ENCODE peak calls at places on chromosomes 3 and 15, in six cellular contexts. B is uterus, M is Peyer's patch, A is transverse colon, C is body of pancreas, R is ovary. Y is an unnamed sample.
A peak's percentile ranks its signal among the peaks of the same experiment; 100 is the strongest.

GRCh38 chr3:112407214-112407887 is 74.4 kb downstream of the CD200 start:
- DNase-seq in A (peak; percentile 48), M (no peak), R (no peak), C (no peak), B (no peak), Y (no peak)

GRCh38 chr15:42014406-42014805 is 6.4 kb downstream of the PLA2G4E start:
- DNase-seq in B (no peak), R (no peak), M (no peak), C (no peak), A (no peak), Y (no peak)

GRCh38 chr3:186095584-186096061 is 13.3 kb downstream of the ETV5 start:
- DNase-seq in R (no peak), B (no peak), C (no peak), M (peak; percentile 74), A (no peak), Y (no peak)

GRCh38 chr3:177381070-177381469 is 183.8 kb upstream of the TBL1XR1 start:
- DNase-seq in C (no peak), R (no peak), B (no peak), A (no peak), M (no peak), Y (no peak)

GRCh38 chr3:57559526-57559925 is 3.5 kb downstream of the PDE12 start:
- DNase-seq in B (no peak), M (no peak), C (no peak), R (no peak), A (no peak), Y (no peak)

GRCh38 chr3:135311699-135312098 is 516.6 kb downstream of the EPHB1 start:
- DNase-seq in C (no peak), A (no peak), R (no peak), M (no peak), B (no peak), Y (no peak)

GRCh38 chr3:187841552-187841951 is 96.3 kb upstream of the BCL6 start:
- DNase-seq in R (no peak), A (no peak), C (no peak), M (no peak), B (no peak), Y (no peak)

GRCh38 chr3:29144361-29144760 is 136.5 kb upstream of the RBMS3 start:
- DNase-seq in B (no peak), C (no peak), A (no peak), R (no peak), M (no peak), Y (no peak)

GRCh38 chr15:100189849-100190248 is 151.9 kb downstream of the ADAMTS17 start:
- DNase-seq in R (no peak), M (peak; percentile 28), C (no peak), A (no peak), B (no peak), Y (no peak)

GRCh38 chr15:51229907-51230328 is 108.5 kb downstream of the CYP19A1 start:
- DNase-seq in C (no peak), M (no peak), B (no peak), R (no peak), A (no peak), Y (no peak)

GRCh38 chr3:101803152-101803782 is 24.3 kb downstream of the NXPE3 start:
- DNase-seq in C (peak; percentile 51), A (peak; percentile 51), R (peak; percentile 63), M (no peak), B (no peak), Y (no peak)

DNA sequence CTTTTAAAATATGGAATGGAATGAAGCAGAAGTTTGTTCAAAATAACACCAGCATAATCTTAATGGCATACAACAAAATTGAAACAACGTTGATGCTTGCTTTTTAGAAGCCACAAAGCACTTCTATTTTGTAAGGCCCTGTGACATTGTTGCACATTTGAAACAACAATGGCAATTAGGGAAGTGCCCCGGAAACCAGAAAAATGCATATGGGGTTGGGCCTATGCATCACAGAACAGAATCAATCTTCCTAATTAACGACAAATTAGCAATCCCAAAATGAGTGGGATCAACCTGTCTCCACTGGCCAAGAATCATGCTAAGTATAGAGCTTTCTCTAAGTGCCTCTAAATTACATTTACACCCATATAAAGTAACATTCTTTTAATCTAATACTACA is 168.9 kb downstream of the MEIS2 start:
- DNase-seq in M (no peak), B (no peak), C (no peak), A (no peak), R (no peak), Y (no peak)
- TF ChIP-seq POLR2A in M (no peak), B (no peak), C (no peak), A (no peak), R (no peak), Y (no peak)

GRCh38 chr3:128492353-128493220 is at the start of gene GATA2:
- DNase-seq in C (peak; percentile 70), M (peak; percentile 55), R (no peak), B (peak; percentile 66), A (no peak), Y (peak; percentile 74)
- TF ChIP-seq POLR2A in C (peak; percentile 63), M (no peak), R (no peak), B (no peak), A (no peak), Y (no peak)

GRCh38 chr3:138946554-138947302 is at the start of the genes FOXL2 and FOXL2NB:
- DNase-seq in A (no peak), M (no peak), C (no peak), B (peak; percentile 67), R (peak; percentile 96), Y (no peak)
- TF ChIP-seq POLR2A in A (no peak), M (no peak), C (no peak), B (peak; percentile 30), R (peak; percentile 85), Y (no peak)

GRCh38 chr3:31244929-31245817 is 287.6 kb upstream of the STT3B start:
- DNase-seq in A (no peak), C (no peak), R (no peak), B (no peak), M (no peak), Y (no peak)
- TF ChIP-seq POLR2A in A (no peak), C (no peak), R (no peak), B (no peak), M (no peak), Y (no peak)